ENCODE peak calls at places on chromosomes 5 and 9, in four cellular contexts. J is spleen, G is lung, L is brain microvascular endothelial cell. C is an unnamed sample.

GRCh38 chr9:78031271-78031825 is at the start of gene GNAQ:
- DNase-seq in J (peak; percentile 85), G (no peak), L (no peak), C (no peak)

GRCh38 chr5:19479562-19479961 is 508.4 kb downstream of the CDH18 start:
- DNase-seq in J (no peak), G (no peak), L (no peak), C (no peak)

GRCh38 chr5:69030663-69031062 is 63.2 kb upstream of the SLC30A5 start:
- DNase-seq in J (no peak), G (no peak), L (no peak), C (peak; percentile 9)

GRCh38 chr9:116855881-116856662 is 169.0 kb downstream of the TRIM32 start:
- DNase-seq in J (no peak), G (no peak), L (no peak), C (no peak)

GRCh38 chr5:24644757-24645156 is at the start of gene CDH10:
- DNase-seq in J (no peak), G (no peak), L (no peak), C (peak; percentile 54)

GRCh38 chr9:135009711-135010362 is 77.6 kb upstream of the OLFM1 start:
- DNase-seq in J (peak; percentile 25), G (no peak), L (no peak), C (no peak)

GRCh38 chr5:175261098-175261497 is 182.9 kb downstream of the DRD1 start:
- DNase-seq in J (no peak), G (no peak), L (no peak), C (no peak)

GRCh38 chr9:87886210-87887150 is 3.8 kb downstream of the SPATA31E1 start:
- DNase-seq in J (no peak), G (no peak), L (no peak), C (no peak)

GRCh38 chr5:179119415-179120170 is 59.4 kb downstream of the ZNF354C start:
- DNase-seq in J (peak; percentile 54), G (peak; percentile 23), L (no peak), C (no peak)

GRCh38 chr9:83623634-83623991 is 670 bp downstream of the IDNK start:
- DNase-seq in J (no peak), G (no peak), L (no peak), C (peak; percentile 33)

GRCh38 chr5:151721087-151721646 is 34.5 kb upstream of the SPARC start:
- DNase-seq in J (no peak), G (no peak), L (no peak), C (no peak)

GRCh38 chr5:93078082-93079038 is 502.7 kb downstream of the NR2F1-AS1 start:
- DNase-seq in J (no peak), G (peak; percentile 51), L (peak; percentile 98), C (peak; percentile 92)

GRCh38 chr5:171268700-171269413 is 40.2 kb upstream of the TLX3 start:
- DNase-seq in J (no peak), G (no peak), L (no peak), C (no peak)

GRCh38 chr9:134620751-134621557 is 20.6 kb upstream of the COL5A1 start:
- DNase-seq in J (peak; percentile 41), G (no peak), L (no peak), C (no peak)

GRCh38 chr5:84273517-84273883 is 111.2 kb downstream of the EDIL3 start:
- DNase-seq in J (no peak), G (no peak), L (no peak), C (no peak)

GRCh38 chr5:150517272-150518152 is 9.6 kb downstream of the NDST1 start:
- DNase-seq in J (no peak), G (peak; percentile 88), L (peak; percentile 97), C (peak; percentile 94)

GRCh38 chr9:87336407-87336806 is 161.3 kb upstream of the DAPK1 start:
- DNase-seq in J (no peak), G (no peak), L (no peak), C (no peak)

GRCh38 chr5:145943674-145944121 is 7.3 kb downstream of the SH3RF2 start:
- DNase-seq in J (no peak), G (peak; percentile 69), L (no peak), C (no peak)

GRCh38 chr5:42807722-42808447 is 3.8 kb downstream of the SELENOP start:
- DNase-seq in J (no peak), G (no peak), L (no peak), C (no peak)

GRCh38 chr5:116370149-116370548 is 204.5 kb downstream of the SEMA6A start:
- DNase-seq in J (no peak), G (no peak), L (no peak), C (no peak)

GRCh38 chr9:130193531-130194405 is 21.6 kb downstream of the NCS1 start:
- DNase-seq in J (no peak), G (no peak), L (no peak), C (no peak)

GRCh38 chr5:36305571-36306326 is 4.0 kb upstream of the RANBP3L start:
- DNase-seq in J (no peak), G (peak; percentile 43), L (peak; percentile 33), C (peak; percentile 64)

GRCh38 chr9:110762783-110763182 is 94.2 kb downstream of the MUSK start:
- DNase-seq in J (no peak), G (no peak), L (no peak), C (no peak)

GRCh38 chr5:3092664-3093063 is 341.2 kb upstream of the IRX2 start:
- DNase-seq in J (no peak), G (no peak), L (no peak), C (no peak)

GRCh38 chr5:150081541-150082283 is 4.6 kb downstream of the CSF1R start:
- DNase-seq in J (peak; percentile 88), G (peak; percentile 58), L (no peak), C (no peak)

GRCh38 chr5:55304584-55304983 is 2.9 kb downstream of the DHX29 start:
- DNase-seq in J (no peak), G (no peak), L (no peak), C (no peak)

GRCh38 chr9:34610434-34611206 is 1.3 kb downstream of the RPP25L start:
- DNase-seq in J (peak; percentile 82), G (no peak), L (no peak), C (no peak)
- H3K4me3 ChIP-seq in J (no peak overlapping the region), G (no peak overlapping the region), L (peak overlapping the region; percentile 83), C (no peak overlapping the region)

GRCh38 chr9:71767421-71768321 is 642 bp downstream of the CEMIP2 start:
- DNase-seq in J (peak; percentile 88), G (no peak), L (no peak), C (no peak)

GRCh38 chr9:71768388-71769174 is at the start of gene CEMIP2:
- DNase-seq in J (peak; percentile 99), G (peak; percentile 92), L (peak; percentile 81), C (peak; percentile 94)

GRCh38 chr9:71772726-71773125 is 4.4 kb upstream of the CEMIP2 start:
- DNase-seq in J (no peak), G (no peak), L (no peak), C (no peak)

GRCh38 chr9:71766663-71767062 is 1.6 kb downstream of the CEMIP2 start:
- DNase-seq in J (no peak), G (no peak), L (no peak), C (no peak)

GRCh38 chr9:71769175-71770165 is 1.2 kb upstream of the CEMIP2 start:
- DNase-seq in J (peak; percentile 96), G (peak; percentile 83), L (no peak), C (peak; percentile 35)
- TF ChIP-seq CTCF in J (peak; percentile 12), G (peak; percentile 4), L (no peak), C (no peak)

GRCh38 chr9:109310486-109310901 is 10.4 kb downstream of the EPB41L4B start:
- DNase-seq in J (no peak), G (no peak), L (peak; percentile 14), C (peak; percentile 44)
- H3K4me3 ChIP-seq in J (no peak overlapping the region), G (no peak overlapping the region), L (no peak overlapping the region), C (no peak overlapping the region)

GRCh38 chr5:120396186-120396585 is 67.9 kb upstream of the PRR16 start:
- DNase-seq in J (no peak), G (no peak), L (no peak), C (peak; percentile 61)

GRCh38 chr5:120394259-120394658 is 69.8 kb upstream of the PRR16 start:
- DNase-seq in J (no peak), G (no peak), L (no peak), C (no peak)
- TF ChIP-seq CTCF in J (no peak), G (no peak), L (no peak), C (peak; percentile 8)

DNA sequence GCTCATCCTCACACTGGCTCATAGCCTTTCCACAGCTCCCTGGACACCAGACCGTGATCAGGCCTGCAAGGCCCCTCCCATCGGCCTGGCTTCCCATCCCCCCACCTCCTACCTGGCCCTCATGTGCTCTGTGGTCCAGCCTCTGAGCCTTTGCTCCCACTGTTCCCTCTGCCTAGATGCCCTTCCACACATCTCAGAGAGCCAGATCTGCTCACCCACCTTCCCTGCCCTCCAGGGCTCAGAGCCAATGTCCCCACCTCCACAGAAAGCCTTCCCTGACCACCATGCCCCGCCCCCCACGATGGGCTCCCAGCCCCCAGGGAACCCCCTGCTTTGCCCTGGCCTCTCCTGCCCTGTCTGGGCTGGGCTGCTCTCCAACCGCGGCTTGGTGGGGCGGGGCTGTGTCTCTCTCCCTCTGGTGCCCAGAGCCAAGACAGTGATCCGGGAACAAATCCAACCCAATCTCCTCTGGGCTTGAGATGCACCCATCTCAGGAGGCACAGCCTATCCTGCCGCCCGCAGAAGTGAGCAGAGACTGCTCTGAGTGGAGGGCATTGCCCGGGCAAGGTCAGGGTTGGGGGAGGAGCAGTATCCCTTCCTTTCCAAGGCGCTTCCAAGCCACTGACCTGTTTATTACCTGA is 1.6 kb downstream of the NINJ1 start:
- DNase-seq in J (peak; percentile 84), G (no peak), L (no peak), C (peak; percentile 35)
- H3K4me3 ChIP-seq in J (peak overlapping the region; percentile 80), G (peak overlapping the region; percentile 8), L (peak overlapping the region; percentile 73), C (peak overlapping the region; percentile 69)

GRCh38 chr5:103035701-103036100 is 84.2 kb downstream of the GIN1 start:
- DNase-seq in J (no peak), G (no peak), L (no peak), C (no peak)

GRCh38 chr5:103037673-103038455 is 82.1 kb downstream of the GIN1 start:
- DNase-seq in J (no peak), G (no peak), L (peak; percentile 31), C (no peak)

GRCh38 chr5:103036601-103037000 is 83.3 kb downstream of the GIN1 start:
- DNase-seq in J (no peak), G (no peak), L (no peak), C (no peak)

GRCh38 chr5:103041071-103041676 is 78.8 kb downstream of the GIN1 start:
- DNase-seq in J (no peak), G (no peak), L (no peak), C (peak; percentile 65)
- TF ChIP-seq CTCF in J (no peak), G (peak; percentile 29), L (peak; percentile 30), C (peak; percentile 33)

DNA sequence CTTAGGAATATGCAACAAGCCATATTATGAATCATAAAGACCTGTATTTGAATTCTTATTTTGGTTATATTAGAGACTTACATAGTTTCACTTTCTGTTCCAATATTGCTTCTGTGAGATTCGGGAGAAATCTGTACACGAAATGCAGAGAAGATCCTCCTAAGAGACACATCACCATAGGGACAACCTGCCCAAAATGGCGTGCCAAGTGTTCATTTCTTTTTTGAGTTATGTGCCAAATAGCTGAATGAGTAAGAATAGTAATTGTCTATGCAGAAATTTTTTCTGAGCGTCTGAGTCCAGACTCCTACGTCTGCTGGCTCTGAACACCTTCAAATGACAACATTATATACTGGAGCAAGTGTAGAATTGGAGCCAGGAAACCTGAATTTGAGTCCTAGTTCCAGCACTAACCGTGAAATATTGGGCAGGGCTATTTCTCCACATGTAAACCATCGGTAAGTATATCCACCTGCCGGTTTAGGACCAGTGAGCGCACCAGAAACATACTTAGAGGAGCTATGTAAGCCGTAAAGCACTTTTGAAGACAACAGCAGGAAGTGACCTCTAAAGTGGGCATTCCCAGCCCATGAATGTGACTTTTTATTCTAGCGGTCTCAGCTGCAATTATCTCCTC is 163.9 kb upstream of the DMRT1 start:
- DNase-seq in J (no peak), G (peak; percentile 28), L (no peak), C (peak; percentile 46)
- H3K4me3 ChIP-seq in J (peak overlapping the region; percentile 6), G (peak overlapping the region; percentile 39), L (no peak overlapping the region), C (no peak overlapping the region)

C was measured in astrocyte of the spinal cord.